ENCODE peak calls at places on chromosomes 16 and 17, in nine cellular contexts. G is esophagus muscularis mucosa; R is hepatocyte; H is GM23248; P is mammary epithelial cell; T is kidney; Y is neuronal stem cell; Q is HepG2; M is CD8-positive, alpha-beta memory T cell. I is an unnamed sample.

GRCh38 chr17:56936697-56937322 is 23.0 kb upstream of the TRIM25 start:
- DNase-seq in H (no peak), Y (no peak), R (no peak), M (no peak), G (no peak), T (no peak), P (peak; percentile 77), Q (no peak), I (no peak)

GRCh38 chr17:64661981-64662773 is at the start of gene SMURF2:
- DNase-seq in H (peak; percentile 91), M (peak; percentile 89), Y (peak; percentile 58), G (peak; percentile 94), P (peak; percentile 69), T (peak; percentile 94), R (peak; percentile 90), Q (peak; percentile 56), I (peak; percentile 75)

GRCh38 chr17:82443465-82444283 is 6.9 kb downstream of the CYBC1 start:
- DNase-seq in H (no peak), P (no peak), M (peak; percentile 42), T (no peak), Q (no peak), Y (no peak), G (no peak), R (no peak), I (no peak)

GRCh38 chr17:82058855-82059249 is 6.8 kb downstream of the DUS1L start:
- DNase-seq in R (no peak), G (no peak), M (no peak), Q (no peak), P (no peak), Y (no peak), H (no peak), T (no peak), I (no peak)

GRCh38 chr17:38456031-38456815 is 28.0 kb downstream of the ARHGAP23 start:
- DNase-seq in G (no peak), T (no peak), H (no peak), P (no peak), R (no peak), Y (no peak), M (no peak), Q (no peak), I (no peak)

GRCh38 chr16:2425008-2425518 is 4.2 kb upstream of the CCNF start:
- DNase-seq in G (no peak), Y (no peak), Q (no peak), T (no peak), P (no peak), M (no peak), R (no peak), H (no peak), I (no peak)

GRCh38 chr17:4514206-4514605 is 15.5 kb downstream of the SPNS2 start:
- DNase-seq in G (no peak), Y (no peak), T (no peak), H (no peak), P (no peak), R (peak; percentile 64), M (no peak), Q (no peak), I (no peak)

GRCh38 chr17:81832608-81833159 is 407 bp downstream of the MCRIP1 start:
- DNase-seq in H (peak; percentile 75), G (no peak), M (no peak), T (no peak), Y (no peak), Q (no peak), P (peak; percentile 37), R (peak; percentile 55), I (peak; percentile 15)

GRCh38 chr16:75942901-75943300 is 216.6 kb upstream of the CPHXL start:
- DNase-seq in P (no peak), H (no peak), R (no peak), M (no peak), T (no peak), Q (no peak), Y (no peak), G (no peak), I (no peak)

GRCh38 chr17:64572682-64573154 is 65.9 kb downstream of the CEP95 start:
- DNase-seq in R (no peak), Q (peak; percentile 5), M (no peak), G (no peak), Y (no peak), P (no peak), T (no peak), H (peak; percentile 87), I (no peak)

GRCh38 chr16:19710191-19710908 is 7.7 kb downstream of the KNOP1 start:
- DNase-seq in H (no peak), Q (no peak), R (no peak), G (no peak), M (no peak), Y (no peak), P (no peak), T (peak; percentile 52), I (no peak)

GRCh38 chr17:32659419-32659842 is 172.6 kb downstream of the CDK5R1 start:
- DNase-seq in H (peak; percentile 64), R (peak; percentile 76), Y (peak; percentile 70), M (peak; percentile 68), G (no peak), Q (peak; percentile 48), P (peak; percentile 40), T (no peak), I (peak; percentile 37)

GRCh38 chr16:69114346-69114975 is 9.0 kb downstream of the HAS3 start:
- DNase-seq in G (no peak), R (no peak), Q (no peak), M (no peak), Y (no peak), P (no peak), H (no peak), T (no peak), I (no peak)

GRCh38 chr16:84650062-84650991 is 2.0 kb downstream of the KLHL36 start:
- DNase-seq in G (no peak), M (no peak), T (peak; percentile 20), Q (peak; percentile 44), Y (no peak), R (peak; percentile 27), H (peak; percentile 91), P (peak; percentile 88), I (no peak)

GRCh38 chr16:17396762-17397498 is 73.8 kb downstream of the XYLT1 start:
- DNase-seq in P (no peak), H (peak; percentile 31), G (no peak), R (peak; percentile 79), M (peak; percentile 76), Y (no peak), T (no peak), Q (no peak), I (peak; percentile 26)

GRCh38 chr16:72635104-72635503 is 412.8 kb downstream of the ZFHX3 start:
- DNase-seq in T (no peak), G (no peak), P (peak; percentile 9), Y (no peak), M (no peak), H (no peak), Q (no peak), R (no peak), I (no peak)

GRCh38 chr17:65855675-65856074 is 294.2 kb upstream of the AXIN2 start:
- DNase-seq in P (no peak), Q (no peak), M (no peak), H (no peak), Y (no peak), R (no peak), G (no peak), T (no peak), I (no peak)

GRCh38 chr17:65855245-65855644 is 293.8 kb upstream of the AXIN2 start:
- DNase-seq in Q (no peak), Y (no peak), P (peak; percentile 92), R (peak; percentile 43), H (no peak), T (no peak), G (no peak), M (no peak), I (no peak)

GRCh38 chr17:65851965-65852736 is 290.7 kb upstream of the AXIN2 start:
- DNase-seq in T (no peak), G (no peak), R (no peak), M (no peak), Y (no peak), H (no peak), Q (no peak), P (no peak), I (no peak)

GRCh38 chr17:65848751-65849150 is 287.3 kb upstream of the AXIN2 start:
- DNase-seq in M (no peak), H (peak; percentile 29), Y (no peak), R (no peak), P (no peak), T (no peak), Q (no peak), G (no peak), I (no peak)

GRCh38 chr17:65850486-65850885 is 289.0 kb upstream of the AXIN2 start:
- DNase-seq in G (no peak), P (peak; percentile 42), Q (no peak), T (no peak), M (no peak), R (no peak), H (peak; percentile 95), Y (no peak), I (no peak)
- H3K27ac ChIP-seq in G (no peak overlapping the region), P (no peak overlapping the region), Q (no peak overlapping the region), T (no peak overlapping the region), M (no peak overlapping the region), R (no peak overlapping the region), H (peak overlapping the region; percentile 58), Y (no peak overlapping the region), I (no peak overlapping the region)

DNA sequence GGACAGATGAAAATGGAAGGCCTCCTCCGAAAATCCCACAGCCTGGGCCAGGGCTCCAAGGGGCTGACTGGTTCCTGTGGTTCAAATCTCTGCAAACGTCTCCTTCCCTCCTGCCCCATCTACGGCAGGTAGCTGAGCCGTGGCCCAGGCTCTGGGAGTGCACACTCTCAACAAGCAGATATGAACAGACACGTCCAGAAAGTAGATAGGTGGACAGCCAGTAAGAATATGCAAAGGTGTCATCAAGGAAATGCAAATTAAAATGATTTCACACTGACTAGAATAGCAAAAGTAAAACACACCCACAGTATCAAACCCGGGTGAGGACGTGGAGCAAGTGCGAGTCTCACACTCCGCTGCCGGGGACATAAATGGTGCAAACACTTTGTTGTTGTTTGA is 98.7 kb downstream of the NXN start:
- DNase-seq in R (no peak), T (no peak), Y (no peak), Q (no peak), H (no peak), P (no peak), M (no peak), G (no peak), I (no peak)
- H3K9me3 ChIP-seq in R (no peaks in the 10 kb centered on the region), T (no peaks in the 10 kb centered on the region), Y (peaks cover 12% of the 10 kb centered on the region), Q (no peaks in the 10 kb centered on the region), H (no peaks in the 10 kb centered on the region), P (no peaks in the 10 kb centered on the region), M (no peaks in the 10 kb centered on the region), G (no peaks in the 10 kb centered on the region), I (no peaks in the 10 kb centered on the region)

GRCh38 chr16:85913688-85914422 is 14.9 kb downstream of the IRF8 start:
- DNase-seq in Y (no peak), R (no peak), H (no peak), T (peak; percentile 68), Q (no peak), P (no peak), G (no peak), M (no peak), I (no peak)
- H3K27ac ChIP-seq in Y (no peak overlapping the region), R (no peak overlapping the region), H (no peak overlapping the region), T (no peak overlapping the region), Q (no peak overlapping the region), P (no peak overlapping the region), G (no peak overlapping the region), M (no peak overlapping the region), I (no peak overlapping the region)

DNA sequence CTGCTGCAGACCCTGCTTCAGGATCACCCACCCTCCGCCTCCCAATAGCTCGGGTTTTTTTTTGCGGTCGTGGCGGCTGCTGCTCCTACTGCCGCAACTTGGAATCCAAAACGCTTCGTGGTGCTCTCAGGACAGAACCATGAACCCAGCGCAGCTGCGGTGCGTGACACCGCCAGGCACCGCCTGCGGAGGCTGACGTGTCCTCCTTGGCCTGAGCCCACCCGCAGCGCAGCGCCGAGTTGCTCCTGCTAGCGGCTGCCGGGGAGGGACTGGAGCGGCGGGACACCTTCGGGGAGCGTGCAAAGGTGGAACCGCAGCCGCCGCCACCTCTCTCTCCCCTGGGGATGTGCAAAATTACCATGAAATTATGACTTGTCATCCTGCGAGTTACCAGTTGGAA is 1893.0 kb downstream of the TP53TG3F start:
- DNase-seq in Q (no peak), Y (no peak), G (no peak), H (no peak), T (no peak), P (no peak), M (no peak), R (no peak), I (no peak)
- H3K9me3 ChIP-seq in Q (peaks cover 71% of the 10 kb centered on the region), Y (no peaks in the 10 kb centered on the region), G (peaks cover 6% of the 10 kb centered on the region), H (no peaks in the 10 kb centered on the region), T (peaks cover 4% of the 10 kb centered on the region), P (no peaks in the 10 kb centered on the region), M (no peaks in the 10 kb centered on the region), R (peaks cover 4% of the 10 kb centered on the region), I (peaks cover 5% of the 10 kb centered on the region)

I was measured in CD4-positive, alpha-beta T cell.